ENCODE peak calls at places on chromosomes 3 and 15, in nine cellular contexts. F is fibroblast of lung, N is lower leg skin, Y is ovary, I is thoracic aorta, T is A549, S is endodermal cell, U is epithelial cell of esophagus, A is breast epithelium. W is an unnamed sample.

GRCh38 chr15:56991017-56991416 is 72.6 kb downstream of the TCF12 start:
- DNase-seq in I (no peak), N (no peak), F (no peak), A (no peak), S (no peak), T (no peak), Y (no peak), U (no peak), W (no peak)

GRCh38 chr15:48112242-48112641 is 8.5 kb upstream of the SLC24A5 start:
- DNase-seq in F (peak), A (no peak), I (no peak), N (no peak), S (peak), Y (no peak), T (no peak), U (peak), W (peak)

GRCh38 chr3:186514296-186515002 is 29.7 kb downstream of the CRYGS start:
- DNase-seq in A (no peak), I (no peak), S (peak), T (peak), Y (no peak), N (no peak), U (peak), F (no peak), W (no peak)

GRCh38 chr3:56694852-56695563 is 11.9 kb upstream of the TASOR start:
- DNase-seq in I (no peak), U (no peak), A (no peak), N (no peak), F (no peak), S (no peak), T (no peak), Y (no peak), W (no peak)

GRCh38 chr15:55587321-55588069 is 650 bp downstream of the PYGO1 start:
- DNase-seq in Y (peak), U (peak), F (peak), N (no peak), S (peak), T (peak), I (no peak), A (no peak), W (peak)

GRCh38 chr3:51933471-51934138 is 8.1 kb downstream of the RRP9 start:
- DNase-seq in A (no peak), T (no peak), N (no peak), F (no peak), U (no peak), I (no peak), S (no peak), Y (no peak), W (no peak)

GRCh38 chr3:14154242-14154641 is 24.2 kb downstream of the XPC start:
- DNase-seq in T (no peak), F (no peak), S (peak), Y (no peak), I (no peak), U (no peak), A (no peak), N (peak), W (no peak)

GRCh38 chr3:113211370-113212154 is at the start of gene BOC:
- DNase-seq in I (no peak), T (peak), S (peak), A (no peak), F (peak), Y (peak), N (peak), U (peak), W (peak)

GRCh38 chr15:94075349-94075748 is 156.0 kb upstream of the MCTP2 start:
- DNase-seq in T (no peak), A (peak), I (no peak), S (no peak), Y (peak), U (no peak), N (peak), F (peak), W (no peak)

GRCh38 chr15:79168922-79169322 is 78.3 kb upstream of the RASGRF1 start:
- DNase-seq in N (peak), I (no peak), A (no peak), F (no peak), T (no peak), Y (no peak), S (peak), U (peak), W (peak)

GRCh38 chr3:127903596-127903995 is 11.4 kb upstream of the KBTBD12 start:
- DNase-seq in S (no peak), A (no peak), F (no peak), I (no peak), T (no peak), U (no peak), N (no peak), Y (no peak), W (no peak)

GRCh38 chr15:80026754-80027153 is 32.7 kb upstream of the ZFAND6 start:
- DNase-seq in F (no peak), I (no peak), Y (no peak), N (no peak), A (no peak), U (peak), T (no peak), S (no peak), W (no peak)

GRCh38 chr3:121232309-121233225 is 313.2 kb downstream of the POLQ start:
- DNase-seq in A (no peak), S (no peak), N (no peak), T (no peak), I (no peak), Y (no peak), U (no peak), F (no peak), W (no peak)

GRCh38 chr3:12799525-12800440 is 3.3 kb downstream of the CAND2 start:
- DNase-seq in T (no peak), S (no peak), A (no peak), N (no peak), I (no peak), Y (no peak), F (no peak), U (no peak), W (no peak)

GRCh38 chr15:62491642-62492041 is 326.6 kb upstream of the C2CD4B start:
- DNase-seq in F (no peak), S (no peak), U (no peak), A (no peak), Y (no peak), I (no peak), T (no peak), N (no peak), W (no peak)

GRCh38 chr15:63382966-63383710 is 1.5 kb upstream of the CA12 start:
- DNase-seq in S (no peak), I (no peak), F (no peak), N (peak), T (no peak), Y (no peak), A (no peak), U (no peak), W (no peak)

GRCh38 chr3:112481342-112481870 is 17.9 kb downstream of the BTLA start:
- DNase-seq in F (no peak), S (no peak), T (no peak), A (no peak), I (no peak), U (no peak), Y (no peak), N (no peak), W (no peak)

GRCh38 chr3:104628185-104628789 is 738.4 kb upstream of the ALCAM start:
- DNase-seq in N (no peak), T (peak), A (no peak), I (no peak), F (peak), U (peak), S (no peak), Y (no peak), W (no peak)

GRCh38 chr15:66474140-66474539 is 23.4 kb downstream of the SNAPC5 start:
- DNase-seq in A (no peak), Y (no peak), S (peak), U (no peak), F (no peak), T (no peak), N (no peak), I (no peak), W (no peak)

GRCh38 chr3:48952510-48953118 is 34.0 kb downstream of the ARIH2 start:
- DNase-seq in Y (no peak), S (peak), T (no peak), U (peak), A (no peak), F (no peak), N (no peak), I (no peak), W (peak)

GRCh38 chr15:67827561-67828378 is 2.5 kb downstream of the SKOR1 start:
- DNase-seq in F (no peak), T (no peak), U (no peak), S (peak), I (no peak), Y (no peak), A (no peak), N (no peak), W (no peak)

GRCh38 chr3:106534206-106534605 is 665.4 kb upstream of the CBLB start:
- DNase-seq in S (no peak), I (no peak), A (no peak), Y (no peak), N (no peak), F (no peak), U (peak), T (no peak), W (no peak)

GRCh38 chr3:133841196-133841595 is 35.6 kb downstream of the SRPRB start:
- DNase-seq in I (no peak), Y (no peak), F (no peak), A (no peak), S (no peak), T (no peak), N (no peak), U (no peak), W (no peak)

GRCh38 chr3:52524752-52525661 is 8.7 kb downstream of the NT5DC2 start:
- DNase-seq in F (no peak), U (peak), T (no peak), A (peak), S (no peak), I (no peak), N (peak), Y (no peak), W (no peak)

GRCh38 chr15:51576911-51577500 is 45.6 kb downstream of the DMXL2 start:
- DNase-seq in T (no peak), N (no peak), S (no peak), F (peak), A (no peak), U (peak), I (no peak), Y (peak), W (no peak)

GRCh38 chr3:53478166-53478830 is 16.1 kb upstream of the CACNA1D start:
- DNase-seq in N (no peak), U (no peak), Y (no peak), F (no peak), I (no peak), A (no peak), S (no peak), T (peak), W (no peak)

GRCh38 chr15:45892182-45892581 is 257.4 kb downstream of the SQOR start:
- DNase-seq in N (no peak), Y (no peak), T (no peak), A (no peak), S (no peak), I (no peak), F (no peak), U (peak), W (no peak)

GRCh38 chr15:43883571-43883970 is 56.8 kb downstream of the WDR76 start:
- DNase-seq in N (peak), S (no peak), T (no peak), F (no peak), Y (no peak), U (no peak), I (no peak), A (no peak), W (no peak)

GRCh38 chr15:43878466-43878865 is 51.7 kb downstream of the WDR76 start:
- DNase-seq in T (no peak), A (no peak), F (no peak), Y (no peak), I (no peak), U (no peak), N (peak), S (no peak), W (no peak)

GRCh38 chr15:43880406-43881184 is 53.8 kb downstream of the WDR76 start:
- DNase-seq in T (no peak), U (peak), I (no peak), S (no peak), Y (no peak), A (no peak), N (peak), F (no peak), W (no peak)

GRCh38 chr15:43879386-43880355 is 52.9 kb downstream of the WDR76 start:
- DNase-seq in A (no peak), T (no peak), I (no peak), Y (no peak), S (no peak), F (no peak), N (peak), U (no peak), W (no peak)

GRCh38 chr15:43881944-43882343 is 55.1 kb downstream of the WDR76 start:
- DNase-seq in U (peak), F (no peak), I (no peak), N (peak), S (peak), Y (no peak), T (no peak), A (no peak), W (no peak)
- TF ChIP-seq CTCF in U (peak), F (peak), I (no peak), N (no peak), S (peak), Y (no peak), T (peak), A (no peak), W (peak)

GRCh38 chr3:72346526-72346926 is 501.7 kb downstream of the SHQ1 start:
- DNase-seq in U (peak), S (peak), I (peak), F (peak), A (no peak), N (peak), T (no peak), Y (no peak), W (no peak)

GRCh38 chr3:72348357-72348756 is 499.9 kb downstream of the SHQ1 start:
- DNase-seq in A (no peak), I (no peak), S (no peak), Y (no peak), U (no peak), T (no peak), N (no peak), F (peak), W (no peak)

GRCh38 chr3:72345237-72345878 is 502.9 kb downstream of the SHQ1 start:
- DNase-seq in A (no peak), I (no peak), Y (no peak), N (peak), U (no peak), T (no peak), S (no peak), F (no peak), W (no peak)

GRCh38 chr3:72345980-72346379 is 502.3 kb downstream of the SHQ1 start:
- DNase-seq in A (no peak), N (peak), S (peak), I (no peak), Y (no peak), F (no peak), T (no peak), U (no peak), W (no peak)

GRCh38 chr3:72347819-72348319 is 500.4 kb downstream of the SHQ1 start:
- DNase-seq in A (peak), I (peak), S (peak), F (peak), U (peak), T (no peak), N (peak), Y (peak), W (peak)
- TF ChIP-seq CTCF in A (no peak), I (peak), S (peak), F (no peak), U (no peak), T (no peak), N (no peak), Y (no peak), W (peak)

DNA sequence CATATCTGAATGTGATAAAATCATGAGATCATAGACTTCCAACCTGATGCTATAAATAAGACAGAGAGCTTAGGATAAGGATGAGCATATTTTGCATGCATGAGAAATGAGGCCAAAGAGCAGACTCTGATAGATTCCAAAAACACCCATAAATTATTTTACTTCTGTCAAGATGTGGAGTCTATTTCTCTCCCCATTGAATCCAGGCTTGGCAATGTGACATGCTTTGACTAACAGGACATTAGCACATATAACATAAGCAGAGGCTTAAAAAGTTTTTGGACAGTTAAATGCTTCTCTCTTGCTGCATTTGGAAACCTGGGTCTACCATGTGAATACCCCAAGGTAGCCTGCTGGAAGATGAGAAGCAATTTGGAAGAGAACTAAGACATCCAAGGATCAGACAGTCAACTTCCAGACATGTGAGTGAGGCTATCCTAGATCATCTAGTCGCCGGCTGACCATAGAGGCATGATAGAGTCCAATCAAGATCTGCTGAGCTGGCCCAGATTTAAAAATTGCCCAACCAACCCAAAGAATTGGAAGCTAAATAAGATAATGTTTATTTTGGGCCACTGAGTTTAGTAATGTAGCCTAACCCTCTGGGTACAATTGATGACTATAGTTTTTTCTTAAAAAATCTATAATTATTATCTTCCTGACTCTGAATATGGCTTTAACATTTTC is 30.3 kb downstream of the MYLK start:
- DNase-seq in U (no peak), S (no peak), F (no peak), Y (no peak), T (no peak), N (no peak), A (no peak), I (no peak), W (no peak)
- TF ChIP-seq CTCF in U (no peak), S (no peak), F (no peak), Y (no peak), T (no peak), N (no peak), A (no peak), I (no peak), W (no peak)

GRCh38 chr15:69443032-69443611 is 9.5 kb upstream of the RPLP1 start:
- DNase-seq in F (no peak), I (no peak), U (no peak), S (no peak), A (no peak), N (no peak), Y (no peak), T (no peak), W (no peak)
- TF ChIP-seq CTCF in F (no peak), I (no peak), U (no peak), S (no peak), A (no peak), N (no peak), Y (no peak), T (no peak), W (no peak)

GRCh38 chr3:151278223-151278622 is at the start of gene P2RY14:
- DNase-seq in N (no peak), U (no peak), S (no peak), F (no peak), T (no peak), I (no peak), Y (no peak), A (no peak), W (no peak)
- TF ChIP-seq CTCF in N (no peak), U (no peak), S (no peak), F (no peak), T (no peak), I (no peak), Y (no peak), A (no peak), W (no peak)

GRCh38 chr3:176789281-176789705 is 408.0 kb downstream of the TBL1XR1 start:
- DNase-seq in N (no peak), T (no peak), S (no peak), A (no peak), F (no peak), U (peak), Y (no peak), I (no peak), W (no peak)
- TF ChIP-seq CTCF in N (no peak), T (no peak), S (no peak), A (no peak), F (no peak), U (no peak), Y (no peak), I (no peak), W (no peak)

GRCh38 chr15:87547470-87548181 is 708.9 kb downstream of the NTRK3 start:
- DNase-seq in Y (no peak), I (no peak), F (no peak), N (no peak), T (no peak), U (no peak), S (no peak), A (no peak), W (no peak)
- TF ChIP-seq CTCF in Y (no peak), I (no peak), F (no peak), N (no peak), T (no peak), U (no peak), S (no peak), A (no peak), W (no peak)

GRCh38 chr3:4584537-4585249 is 91.5 kb downstream of the ITPR1 start:
- DNase-seq in S (no peak), I (no peak), U (no peak), N (no peak), F (peak), Y (peak), A (peak), T (no peak), W (no peak)
- TF ChIP-seq CTCF in S (no peak), I (peak), U (no peak), N (no peak), F (peak), Y (no peak), A (no peak), T (no peak), W (no peak)

DNA sequence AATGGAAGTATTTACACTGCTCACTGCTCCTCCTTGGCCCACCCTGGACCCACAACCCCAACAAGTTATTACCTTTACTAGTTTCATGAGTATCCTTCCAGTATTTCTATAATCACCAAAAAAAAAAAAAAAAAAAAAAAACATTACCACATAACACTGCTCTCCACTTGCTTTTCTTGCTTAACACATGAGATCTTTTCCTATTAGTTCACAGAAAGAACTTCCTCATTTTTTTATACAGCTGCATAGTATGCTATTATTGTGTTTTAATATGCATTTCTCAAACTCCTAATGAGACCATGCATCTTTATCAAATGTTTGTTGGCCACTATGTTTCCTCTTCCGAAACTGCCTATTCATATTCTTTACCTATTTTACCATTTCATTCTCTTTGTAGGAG is 14.6 kb downstream of the GABPB1 start:
- DNase-seq in A (no peak), N (no peak), I (no peak), U (no peak), F (no peak), T (no peak), Y (no peak), S (no peak), W (no peak)
- TF ChIP-seq CTCF in A (no peak), N (no peak), I (no peak), U (no peak), F (no peak), T (no peak), Y (no peak), S (no peak), W (no peak)